ENCODE peak calls at places on chromosome 22, in seven cellular contexts. One of them, this sample, is unnamed.

GRCh38 chr22:31192513-31192912 is 19.6 kb upstream of the LIMK2 start:
- DNase-seq in HEK293T: no peak
- DNase-seq in occipital lobe: no peak
- DNase-seq in pancreas: no peak
- DNase-seq in fibroblast of lung: peak
- DNase-seq in CD8-positive, alpha-beta memory T cell: no peak
- DNase-seq in midbrain: no peak
- DNase-seq in this sample: no peak

GRCh38 chr22:35301370-35301874 is 1.7 kb downstream of the TOM1 start:
- DNase-seq in HEK293T: no peak
- DNase-seq in occipital lobe: no peak
- DNase-seq in pancreas: peak
- DNase-seq in fibroblast of lung: peak
- DNase-seq in CD8-positive, alpha-beta memory T cell: no peak
- DNase-seq in midbrain: no peak
- DNase-seq in this sample: no peak

GRCh38 chr22:27260087-27260730 is 541.3 kb downstream of the MN1 start:
- DNase-seq in HEK293T: no peak
- DNase-seq in occipital lobe: no peak
- DNase-seq in pancreas: no peak
- DNase-seq in fibroblast of lung: no peak
- DNase-seq in CD8-positive, alpha-beta memory T cell: no peak
- DNase-seq in midbrain: no peak
- DNase-seq in this sample: no peak

GRCh38 chr22:24875862-24876506 is 70.0 kb downstream of the SGSM1 start:
- DNase-seq in HEK293T: peak
- DNase-seq in occipital lobe: no peak
- DNase-seq in pancreas: no peak
- DNase-seq in fibroblast of lung: peak
- DNase-seq in CD8-positive, alpha-beta memory T cell: no peak
- DNase-seq in midbrain: no peak
- DNase-seq in this sample: no peak

GRCh38 chr22:38135133-38135706 is 24.7 kb upstream of the BAIAP2L2 start:
- DNase-seq in HEK293T: no peak
- DNase-seq in occipital lobe: peak
- DNase-seq in pancreas: no peak
- DNase-seq in fibroblast of lung: peak
- DNase-seq in CD8-positive, alpha-beta memory T cell: no peak
- DNase-seq in midbrain: no peak
- DNase-seq in this sample: no peak

GRCh38 chr22:46053563-46054090 is 76.7 kb upstream of the WNT7B start:
- DNase-seq in HEK293T: peak
- DNase-seq in occipital lobe: peak
- DNase-seq in pancreas: peak
- DNase-seq in fibroblast of lung: peak
- DNase-seq in CD8-positive, alpha-beta memory T cell: peak
- DNase-seq in midbrain: peak
- DNase-seq in this sample: no peak

GRCh38 chr22:49352361-49353169 is 475.1 kb downstream of the BRD1 start:
- DNase-seq in HEK293T: no peak
- DNase-seq in occipital lobe: no peak
- DNase-seq in pancreas: no peak
- DNase-seq in fibroblast of lung: no peak
- DNase-seq in CD8-positive, alpha-beta memory T cell: no peak
- DNase-seq in midbrain: no peak
- DNase-seq in this sample: no peak

GRCh38 chr22:37896181-37896592 is 9.9 kb upstream of the MICALL1 start:
- DNase-seq in HEK293T: no peak
- DNase-seq in occipital lobe: no peak
- DNase-seq in pancreas: no peak
- DNase-seq in fibroblast of lung: no peak
- DNase-seq in CD8-positive, alpha-beta memory T cell: peak
- DNase-seq in midbrain: no peak
- DNase-seq in this sample: no peak

GRCh38 chr22:24972369-24972768 is 19.9 kb downstream of the KIAA1671 start:
- DNase-seq in HEK293T: no peak
- DNase-seq in occipital lobe: no peak
- DNase-seq in pancreas: no peak
- DNase-seq in fibroblast of lung: no peak
- DNase-seq in CD8-positive, alpha-beta memory T cell: no peak
- DNase-seq in midbrain: no peak
- DNase-seq in this sample: no peak

GRCh38 chr22:31133911-31134310 is 6.4 kb downstream of the PLA2G3 start:
- DNase-seq in HEK293T: no peak
- DNase-seq in occipital lobe: no peak
- DNase-seq in pancreas: no peak
- DNase-seq in fibroblast of lung: no peak
- DNase-seq in CD8-positive, alpha-beta memory T cell: no peak
- DNase-seq in midbrain: no peak
- DNase-seq in this sample: no peak

GRCh38 chr22:19872779-19873137 is 18.1 kb upstream of the GNB1L start:
- DNase-seq in HEK293T: no peak
- DNase-seq in occipital lobe: no peak
- DNase-seq in pancreas: peak
- DNase-seq in fibroblast of lung: no peak
- DNase-seq in CD8-positive, alpha-beta memory T cell: no peak
- DNase-seq in midbrain: no peak
- DNase-seq in this sample: peak

GRCh38 chr22:24580276-24580675 is 12.6 kb downstream of the LRRC75B start:
- DNase-seq in HEK293T: no peak
- DNase-seq in occipital lobe: no peak
- DNase-seq in pancreas: no peak
- DNase-seq in fibroblast of lung: peak
- DNase-seq in CD8-positive, alpha-beta memory T cell: no peak
- DNase-seq in midbrain: no peak
- DNase-seq in this sample: no peak

GRCh38 chr22:37254206-37254866 is 10.3 kb upstream of the RAC2 start:
- DNase-seq in HEK293T: no peak
- DNase-seq in occipital lobe: no peak
- DNase-seq in pancreas: no peak
- DNase-seq in fibroblast of lung: peak
- DNase-seq in CD8-positive, alpha-beta memory T cell: no peak
- DNase-seq in midbrain: no peak
- DNase-seq in this sample: no peak

This sample was measured in WERI-Rb-1.